ENCODE peak calls at places on chromosomes 13 and 19, in nine cellular contexts. One of them, this sample, is unnamed.

GRCh38 chr13:90239130-90239529 is 1108.4 kb upstream of the MIR17HG start:
- DNase-seq in HFF-Myc: no peak
- DNase-seq in cardiac fibroblast: no peak
- DNase-seq in ascending aorta: no peak
- DNase-seq in thoracic aorta: no peak
- DNase-seq in astrocyte of the spinal cord: no peak
- DNase-seq in Peyer's patch: no peak
- DNase-seq in GM12865: no peak
- DNase-seq in CD8-positive, alpha-beta T cell: no peak
- DNase-seq in this sample: no peak

GRCh38 chr13:20714161-20714560 is 10.7 kb downstream of the IL17D start:
- DNase-seq in HFF-Myc: no peak
- DNase-seq in cardiac fibroblast: peak; percentile 49
- DNase-seq in ascending aorta: no peak
- DNase-seq in thoracic aorta: no peak
- DNase-seq in astrocyte of the spinal cord: peak; percentile 75
- DNase-seq in Peyer's patch: no peak
- DNase-seq in GM12865: no peak
- DNase-seq in CD8-positive, alpha-beta T cell: no peak
- DNase-seq in this sample: no peak

GRCh38 chr19:15623711-15624318 is 8.8 kb downstream of the CYP4F8 start:
- DNase-seq in HFF-Myc: no peak
- DNase-seq in cardiac fibroblast: no peak
- DNase-seq in ascending aorta: no peak
- DNase-seq in thoracic aorta: no peak
- DNase-seq in astrocyte of the spinal cord: no peak
- DNase-seq in Peyer's patch: no peak
- DNase-seq in GM12865: no peak
- DNase-seq in CD8-positive, alpha-beta T cell: no peak
- DNase-seq in this sample: no peak

GRCh38 chr13:35782793-35783192 is 306.3 kb upstream of the MAB21L1 start:
- DNase-seq in HFF-Myc: no peak
- DNase-seq in cardiac fibroblast: no peak
- DNase-seq in ascending aorta: no peak
- DNase-seq in thoracic aorta: no peak
- DNase-seq in astrocyte of the spinal cord: no peak
- DNase-seq in Peyer's patch: no peak
- DNase-seq in GM12865: no peak
- DNase-seq in CD8-positive, alpha-beta T cell: no peak
- DNase-seq in this sample: no peak

GRCh38 chr13:62997038-62997619 is 1581.5 kb upstream of the PCDH20 start:
- DNase-seq in HFF-Myc: no peak
- DNase-seq in cardiac fibroblast: no peak
- DNase-seq in ascending aorta: no peak
- DNase-seq in thoracic aorta: no peak
- DNase-seq in astrocyte of the spinal cord: no peak
- DNase-seq in Peyer's patch: no peak
- DNase-seq in GM12865: no peak
- DNase-seq in CD8-positive, alpha-beta T cell: no peak
- DNase-seq in this sample: no peak

GRCh38 chr19:610801-611505 is 21.3 kb downstream of the HCN2 start:
- DNase-seq in HFF-Myc: no peak
- DNase-seq in cardiac fibroblast: peak; percentile 83
- DNase-seq in ascending aorta: no peak
- DNase-seq in thoracic aorta: no peak
- DNase-seq in astrocyte of the spinal cord: peak; percentile 97
- DNase-seq in Peyer's patch: peak; percentile 72
- DNase-seq in GM12865: peak; percentile 76
- DNase-seq in CD8-positive, alpha-beta T cell: peak; percentile 58
- DNase-seq in this sample: peak; percentile 43

GRCh38 chr13:75489502-75490263 is 7.7 kb upstream of the TBC1D4 start:
- DNase-seq in HFF-Myc: no peak
- DNase-seq in cardiac fibroblast: peak; percentile 81
- DNase-seq in ascending aorta: no peak
- DNase-seq in thoracic aorta: no peak
- DNase-seq in astrocyte of the spinal cord: peak; percentile 67
- DNase-seq in Peyer's patch: no peak
- DNase-seq in GM12865: peak; percentile 78
- DNase-seq in CD8-positive, alpha-beta T cell: no peak
- DNase-seq in this sample: no peak

GRCh38 chr13:110230661-110231347 is 76.2 kb downstream of the COL4A1 start:
- DNase-seq in HFF-Myc: no peak
- DNase-seq in cardiac fibroblast: no peak
- DNase-seq in ascending aorta: no peak
- DNase-seq in thoracic aorta: no peak
- DNase-seq in astrocyte of the spinal cord: no peak
- DNase-seq in Peyer's patch: no peak
- DNase-seq in GM12865: no peak
- DNase-seq in CD8-positive, alpha-beta T cell: no peak
- DNase-seq in this sample: no peak

GRCh38 chr19:18832331-18833140 is 777 bp downstream of the UPF1 start:
- DNase-seq in HFF-Myc: no peak
- DNase-seq in cardiac fibroblast: peak; percentile 25
- DNase-seq in ascending aorta: no peak
- DNase-seq in thoracic aorta: no peak
- DNase-seq in astrocyte of the spinal cord: no peak
- DNase-seq in Peyer's patch: peak; percentile 36
- DNase-seq in GM12865: peak; percentile 62
- DNase-seq in CD8-positive, alpha-beta T cell: no peak
- DNase-seq in this sample: no peak

GRCh38 chr13:23810842-23811241 is 78.4 kb downstream of the MIPEP start:
- DNase-seq in HFF-Myc: no peak
- DNase-seq in cardiac fibroblast: no peak
- DNase-seq in ascending aorta: no peak
- DNase-seq in thoracic aorta: no peak
- DNase-seq in astrocyte of the spinal cord: no peak
- DNase-seq in Peyer's patch: peak; percentile 48
- DNase-seq in GM12865: peak; percentile 62
- DNase-seq in CD8-positive, alpha-beta T cell: no peak
- DNase-seq in this sample: no peak

GRCh38 chr13:80547341-80547740 is 206.4 kb upstream of the SPRY2 start:
- DNase-seq in HFF-Myc: no peak
- DNase-seq in cardiac fibroblast: no peak
- DNase-seq in ascending aorta: no peak
- DNase-seq in thoracic aorta: no peak
- DNase-seq in astrocyte of the spinal cord: no peak
- DNase-seq in Peyer's patch: no peak
- DNase-seq in GM12865: no peak
- DNase-seq in CD8-positive, alpha-beta T cell: no peak
- DNase-seq in this sample: no peak

GRCh38 chr13:44470623-44471562 is 97.3 kb downstream of the SERP2 start:
- DNase-seq in HFF-Myc: no peak
- DNase-seq in cardiac fibroblast: peak; percentile 61
- DNase-seq in ascending aorta: no peak
- DNase-seq in thoracic aorta: no peak
- DNase-seq in astrocyte of the spinal cord: peak; percentile 51
- DNase-seq in Peyer's patch: no peak
- DNase-seq in GM12865: peak; percentile 40
- DNase-seq in CD8-positive, alpha-beta T cell: no peak
- DNase-seq in this sample: no peak

GRCh38 chr19:49362926-49363264 is 679 bp upstream of the TEAD2 start:
- DNase-seq in HFF-Myc: no peak
- DNase-seq in cardiac fibroblast: no peak
- DNase-seq in ascending aorta: peak; percentile 71
- DNase-seq in thoracic aorta: no peak
- DNase-seq in astrocyte of the spinal cord: no peak
- DNase-seq in Peyer's patch: no peak
- DNase-seq in GM12865: no peak
- DNase-seq in CD8-positive, alpha-beta T cell: no peak
- DNase-seq in this sample: no peak

GRCh38 chr19:28915737-28916460 is 297.1 kb downstream of the UQCRFS1 start:
- DNase-seq in HFF-Myc: no peak
- DNase-seq in cardiac fibroblast: no peak
- DNase-seq in ascending aorta: no peak
- DNase-seq in thoracic aorta: no peak
- DNase-seq in astrocyte of the spinal cord: no peak
- DNase-seq in Peyer's patch: no peak
- DNase-seq in GM12865: no peak
- DNase-seq in CD8-positive, alpha-beta T cell: no peak
- DNase-seq in this sample: no peak

GRCh38 chr13:39448831-39449230 is 154.2 kb downstream of the LHFPL6 start:
- DNase-seq in HFF-Myc: no peak
- DNase-seq in cardiac fibroblast: no peak
- DNase-seq in ascending aorta: no peak
- DNase-seq in thoracic aorta: no peak
- DNase-seq in astrocyte of the spinal cord: no peak
- DNase-seq in Peyer's patch: no peak
- DNase-seq in GM12865: no peak
- DNase-seq in CD8-positive, alpha-beta T cell: no peak
- DNase-seq in this sample: no peak

GRCh38 chr13:20391597-20392452 is 133.8 kb downstream of the CRYL1 start:
- DNase-seq in HFF-Myc: no peak
- DNase-seq in cardiac fibroblast: no peak
- DNase-seq in ascending aorta: no peak
- DNase-seq in thoracic aorta: no peak
- DNase-seq in astrocyte of the spinal cord: no peak
- DNase-seq in Peyer's patch: no peak
- DNase-seq in GM12865: no peak
- DNase-seq in CD8-positive, alpha-beta T cell: no peak
- DNase-seq in this sample: no peak

GRCh38 chr19:913080-913748 is at the start of gene R3HDM4:
- DNase-seq in HFF-Myc: no peak
- DNase-seq in cardiac fibroblast: peak; percentile 46
- DNase-seq in ascending aorta: peak; percentile 86
- DNase-seq in thoracic aorta: no peak
- DNase-seq in astrocyte of the spinal cord: no peak
- DNase-seq in Peyer's patch: peak; percentile 80
- DNase-seq in GM12865: peak; percentile 82
- DNase-seq in CD8-positive, alpha-beta T cell: peak; percentile 88
- DNase-seq in this sample: peak; percentile 68

GRCh38 chr13:51832471-51833152 is 12.4 kb downstream of the TMEM272 start:
- DNase-seq in HFF-Myc: no peak
- DNase-seq in cardiac fibroblast: peak; percentile 36
- DNase-seq in ascending aorta: no peak
- DNase-seq in thoracic aorta: no peak
- DNase-seq in astrocyte of the spinal cord: no peak
- DNase-seq in Peyer's patch: peak; percentile 56
- DNase-seq in GM12865: peak; percentile 55
- DNase-seq in CD8-positive, alpha-beta T cell: peak; percentile 61
- DNase-seq in this sample: no peak

GRCh38 chr13:75368167-75368566 is 113.8 kb downstream of the TBC1D4 start:
- DNase-seq in HFF-Myc: no peak
- DNase-seq in cardiac fibroblast: peak; percentile 96
- DNase-seq in ascending aorta: no peak
- DNase-seq in thoracic aorta: peak; percentile 14
- DNase-seq in astrocyte of the spinal cord: peak; percentile 96
- DNase-seq in Peyer's patch: no peak
- DNase-seq in GM12865: peak; percentile 27
- DNase-seq in CD8-positive, alpha-beta T cell: no peak
- DNase-seq in this sample: no peak

GRCh38 chr19:50906217-50906616 is 5.0 kb downstream of the KLK4 start:
- DNase-seq in HFF-Myc: no peak
- DNase-seq in cardiac fibroblast: no peak
- DNase-seq in ascending aorta: no peak
- DNase-seq in thoracic aorta: no peak
- DNase-seq in astrocyte of the spinal cord: no peak
- DNase-seq in Peyer's patch: no peak
- DNase-seq in GM12865: peak; percentile 59
- DNase-seq in CD8-positive, alpha-beta T cell: peak; percentile 38
- DNase-seq in this sample: no peak

GRCh38 chr19:17091758-17092333 is 16.3 kb downstream of the MYO9B start:
- DNase-seq in HFF-Myc: no peak
- DNase-seq in cardiac fibroblast: no peak
- DNase-seq in ascending aorta: no peak
- DNase-seq in thoracic aorta: no peak
- DNase-seq in astrocyte of the spinal cord: no peak
- DNase-seq in Peyer's patch: peak; percentile 87
- DNase-seq in GM12865: no peak
- DNase-seq in CD8-positive, alpha-beta T cell: peak; percentile 16
- DNase-seq in this sample: no peak
- H3K4me3 ChIP-seq in HFF-Myc: no peak overlapping the region
- H3K4me3 ChIP-seq in cardiac fibroblast: no peak overlapping the region
- H3K4me3 ChIP-seq in ascending aorta: no peak overlapping the region
- H3K4me3 ChIP-seq in thoracic aorta: peak overlapping the region; percentile 25
- H3K4me3 ChIP-seq in astrocyte of the spinal cord: no peak overlapping the region
- H3K4me3 ChIP-seq in Peyer's patch: no peak overlapping the region
- H3K4me3 ChIP-seq in GM12865: no peak overlapping the region
- H3K4me3 ChIP-seq in CD8-positive, alpha-beta T cell: no peak overlapping the region
- H3K4me3 ChIP-seq in this sample: no peak overlapping the region

DNA sequence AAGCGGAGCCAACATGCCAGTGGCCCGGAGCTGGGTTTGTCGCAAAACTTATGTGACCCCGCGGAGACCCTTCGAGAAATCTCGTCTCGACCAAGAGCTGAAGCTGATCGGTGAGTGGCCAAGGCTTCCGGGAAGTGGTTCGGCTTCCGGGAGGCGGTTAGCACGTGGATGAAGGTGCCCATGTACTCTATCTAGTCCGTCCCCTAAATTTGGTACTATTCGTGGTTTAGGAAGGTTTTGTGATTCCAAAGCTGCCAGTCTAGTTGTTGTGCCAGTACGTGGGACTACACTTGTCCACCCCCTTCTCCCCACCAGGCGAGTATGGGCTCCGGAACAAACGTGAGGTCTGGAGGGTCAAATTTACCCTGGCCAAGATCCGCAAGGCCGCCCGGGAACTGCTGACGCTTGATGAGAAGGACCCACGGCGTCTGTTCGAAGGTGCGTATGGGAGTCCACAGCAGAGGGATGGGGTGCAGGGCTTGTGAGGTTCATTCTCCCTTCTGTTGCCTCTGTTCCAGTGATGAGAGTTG is 579 bp downstream of the RPS9 start:
- DNase-seq in HFF-Myc: no peak
- DNase-seq in cardiac fibroblast: no peak
- DNase-seq in ascending aorta: no peak
- DNase-seq in thoracic aorta: no peak
- DNase-seq in astrocyte of the spinal cord: no peak
- DNase-seq in Peyer's patch: no peak
- DNase-seq in GM12865: no peak
- DNase-seq in CD8-positive, alpha-beta T cell: no peak
- DNase-seq in this sample: no peak
- H3K4me3 ChIP-seq in HFF-Myc: peak overlapping the region; percentile 97
- H3K4me3 ChIP-seq in cardiac fibroblast: peak overlapping the region; percentile 83
- H3K4me3 ChIP-seq in ascending aorta: peak overlapping the region; percentile 63
- H3K4me3 ChIP-seq in thoracic aorta: peak overlapping the region; percentile 82
- H3K4me3 ChIP-seq in astrocyte of the spinal cord: peak overlapping the region; percentile 95
- H3K4me3 ChIP-seq in Peyer's patch: peak overlapping the region; percentile 55
- H3K4me3 ChIP-seq in GM12865: peak overlapping the region; percentile 80
- H3K4me3 ChIP-seq in CD8-positive, alpha-beta T cell: peak overlapping the region; percentile 70
- H3K4me3 ChIP-seq in this sample: peak overlapping the region; percentile 74

GRCh38 chr19:40599331-40600085 is 1.7 kb upstream of the LTBP4 start:
- DNase-seq in HFF-Myc: no peak
- DNase-seq in cardiac fibroblast: no peak
- DNase-seq in ascending aorta: no peak
- DNase-seq in thoracic aorta: no peak
- DNase-seq in astrocyte of the spinal cord: no peak
- DNase-seq in Peyer's patch: no peak
- DNase-seq in GM12865: no peak
- DNase-seq in CD8-positive, alpha-beta T cell: no peak
- DNase-seq in this sample: no peak
- H3K4me3 ChIP-seq in HFF-Myc: peak overlapping the region; percentile 55
- H3K4me3 ChIP-seq in cardiac fibroblast: no peak overlapping the region
- H3K4me3 ChIP-seq in ascending aorta: peak overlapping the region; percentile 75
- H3K4me3 ChIP-seq in thoracic aorta: peak overlapping the region; percentile 91
- H3K4me3 ChIP-seq in astrocyte of the spinal cord: no peak overlapping the region
- H3K4me3 ChIP-seq in Peyer's patch: no peak overlapping the region
- H3K4me3 ChIP-seq in GM12865: no peak overlapping the region
- H3K4me3 ChIP-seq in CD8-positive, alpha-beta T cell: no peak overlapping the region
- H3K4me3 ChIP-seq in this sample: peak overlapping the region; percentile 90

GRCh38 chr13:97328222-97328790 is 105.7 kb upstream of the RAP2A start:
- DNase-seq in HFF-Myc: peak; percentile 35
- DNase-seq in cardiac fibroblast: peak; percentile 69
- DNase-seq in ascending aorta: no peak
- DNase-seq in thoracic aorta: no peak
- DNase-seq in astrocyte of the spinal cord: peak; percentile 65
- DNase-seq in Peyer's patch: no peak
- DNase-seq in GM12865: no peak
- DNase-seq in CD8-positive, alpha-beta T cell: no peak
- DNase-seq in this sample: peak; percentile 36
- H3K4me3 ChIP-seq in HFF-Myc: no peak overlapping the region
- H3K4me3 ChIP-seq in cardiac fibroblast: no peak overlapping the region
- H3K4me3 ChIP-seq in ascending aorta: no peak overlapping the region
- H3K4me3 ChIP-seq in thoracic aorta: no peak overlapping the region
- H3K4me3 ChIP-seq in astrocyte of the spinal cord: no peak overlapping the region
- H3K4me3 ChIP-seq in Peyer's patch: no peak overlapping the region
- H3K4me3 ChIP-seq in GM12865: no peak overlapping the region
- H3K4me3 ChIP-seq in CD8-positive, alpha-beta T cell: no peak overlapping the region
- H3K4me3 ChIP-seq in this sample: no peak overlapping the region

This sample was measured in tibial nerve.